ENCODE peak calls at places on chromosomes 7 and 10, in four cellular contexts. Z is prostate gland, W is transverse colon, B is GM20000. K is an unnamed sample.
A peak's percentile ranks its signal among the peaks of the same experiment; 100 is the strongest.

GRCh38 chr10:131560726-131561390 is 249.3 kb upstream of the TCERG1L start:
- DNase-seq in Z (no peak), B (no peak), W (no peak), K (no peak)

GRCh38 chr7:26441640-26442277 is 150.1 kb downstream of the SNX10 start:
- DNase-seq in B (no peak), Z (no peak), W (no peak), K (no peak)

GRCh38 chr10:42754155-42755027 is 28.2 kb upstream of the BMS1 start:
- DNase-seq in B (peak; percentile 70), W (no peak), Z (peak; percentile 19), K (peak; percentile 89)

GRCh38 chr7:26376208-26376917 is 84.7 kb downstream of the SNX10 start:
- DNase-seq in Z (no peak), W (peak; percentile 39), B (peak; percentile 73), K (no peak)

GRCh38 chr7:14286036-14286435 is 296.6 kb upstream of the ETV1 start:
- DNase-seq in W (no peak), B (no peak), Z (no peak), K (no peak)

GRCh38 chr10:108358912-108359311 is 1194.4 kb upstream of the SORCS1 start:
- DNase-seq in W (no peak), B (peak; percentile 10), Z (no peak), K (no peak)

GRCh38 chr7:114917211-114917839 is 4.6 kb upstream of the MDFIC start:
- DNase-seq in B (no peak), Z (no peak), W (no peak), K (no peak)

GRCh38 chr10:132418520-132419416 is 21.8 kb downstream of the PWWP2B start:
- DNase-seq in W (peak; percentile 93), B (peak; percentile 44), Z (peak; percentile 74), K (peak; percentile 92)

GRCh38 chr10:53111529-53111928 is 338.9 kb upstream of the MBL2 start:
- DNase-seq in W (no peak), B (no peak), Z (no peak), K (no peak)

GRCh38 chr7:48046458-48046857 is 11.1 kb downstream of the C7orf57 start:
- DNase-seq in W (no peak), Z (no peak), B (no peak), K (no peak)

GRCh38 chr10:31017534-31018361 is 13.9 kb downstream of the ZNF438 start:
- DNase-seq in B (no peak), W (no peak), Z (no peak), K (no peak)

GRCh38 chr7:37643876-37644275 is 39.7 kb upstream of the GPR141 start:
- DNase-seq in B (no peak), Z (no peak), W (no peak), K (no peak)

GRCh38 chr10:86366033-86366901 is at the start of gene GRID1:
- DNase-seq in B (peak; percentile 83), W (no peak), Z (peak; percentile 42), K (no peak)

GRCh38 chr7:150311146-150311545 is 12.0 kb upstream of the LRRC61 start:
- DNase-seq in Z (no peak), W (no peak), B (no peak), K (no peak)

GRCh38 chr7:47193003-47193402 is 388.9 kb downstream of the TNS3 start:
- DNase-seq in Z (no peak), W (peak; percentile 36), B (no peak), K (no peak)

GRCh38 chr10:12042409-12042796 is 206 bp downstream of the UPF2 start:
- DNase-seq in B (peak; percentile 44), W (peak; percentile 53), Z (no peak), K (peak; percentile 36)

GRCh38 chr10:101536800-101537199 is 51.3 kb downstream of the POLL start:
- DNase-seq in W (no peak), B (peak; percentile 45), Z (no peak), K (no peak)

GRCh38 chr7:32204361-32205018 is 134.3 kb upstream of the PDE1C start:
- DNase-seq in W (peak; percentile 54), Z (peak; percentile 47), B (peak; percentile 21), K (no peak)

GRCh38 chr10:32004161-32004591 is 52.0 kb downstream of the KIF5B start:
- DNase-seq in B (no peak), W (peak; percentile 11), Z (no peak), K (no peak)

GRCh38 chr10:79981673-79982485 is 33.0 kb upstream of the SFTPD start:
- DNase-seq in B (peak; percentile 22), W (peak; percentile 52), Z (peak; percentile 66), K (peak; percentile 91)

GRCh38 chr10:36042135-36042534 is 400.0 kb upstream of the FZD8 start:
- DNase-seq in Z (no peak), W (no peak), B (no peak), K (no peak)
- TF ChIP-seq CTCF in Z (no peak), W (no peak), B (no peak), K (no peak)

DNA sequence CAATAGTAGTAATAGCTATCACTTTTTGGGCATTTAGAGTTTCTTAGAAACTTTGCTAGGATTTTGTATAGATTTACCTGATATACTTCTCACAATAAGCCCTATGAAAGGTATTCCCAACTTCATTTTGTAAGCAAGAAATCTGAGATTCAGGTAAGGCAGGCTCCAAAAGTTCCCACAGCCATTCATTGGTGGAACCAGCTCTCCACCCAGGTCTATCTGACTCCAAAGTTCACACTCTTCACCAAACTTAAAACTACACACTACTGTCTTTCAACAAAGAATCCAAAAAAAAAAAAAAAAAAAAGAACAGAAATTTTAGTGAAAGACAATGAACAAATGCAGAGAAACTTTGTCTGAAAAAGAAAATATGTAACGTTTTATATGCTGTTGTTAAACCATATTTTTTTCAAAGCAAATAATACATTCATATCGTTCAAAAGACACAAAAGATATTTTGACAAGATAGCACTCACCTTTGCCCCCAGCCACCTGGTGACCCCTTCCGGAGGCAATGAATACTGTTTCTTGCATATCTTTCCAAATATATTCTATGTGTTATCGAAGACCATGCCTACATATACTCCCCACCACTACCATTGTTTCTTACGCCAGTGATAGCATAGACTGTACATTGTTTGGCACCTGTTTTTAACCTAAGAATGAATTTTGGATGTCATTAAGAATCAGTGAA is 108.2 kb downstream of the C1GALT1 start:
- DNase-seq in Z (no peak), W (no peak), B (no peak), K (no peak)
- TF ChIP-seq CTCF in Z (no peak), W (no peak), B (no peak), K (no peak)

GRCh38 chr7:22094413-22095304 is 149.0 kb upstream of the CDCA7L start:
- DNase-seq in Z (no peak), W (no peak), B (no peak), K (no peak)
- TF ChIP-seq CTCF in Z (no peak), W (no peak), B (no peak), K (no peak)

DNA sequence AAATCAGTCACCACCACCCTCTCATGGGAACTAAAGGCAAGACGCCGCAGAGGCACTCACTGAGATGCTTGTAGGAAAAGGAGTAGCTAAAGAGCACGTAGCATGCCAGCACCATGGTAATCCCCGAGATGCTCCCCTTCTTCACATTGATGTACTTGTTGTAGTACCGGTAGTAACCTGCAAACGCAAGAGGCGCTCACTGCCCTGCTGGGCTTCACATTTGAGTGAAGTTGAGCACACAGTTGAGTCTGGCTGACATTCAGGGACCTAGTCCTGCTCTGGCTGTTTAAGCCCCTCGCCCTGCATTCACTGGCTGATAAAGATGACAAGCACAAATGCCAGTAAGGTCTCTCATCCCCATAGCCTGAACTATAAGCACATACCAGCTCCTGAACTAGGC is 6.9 kb downstream of the ATP5MF start:
- DNase-seq in Z (no peak), B (no peak), W (no peak), K (no peak)
- TF ChIP-seq CTCF in Z (no peak), B (peak; percentile 27), W (no peak), K (no peak)

GRCh38 chr7:69418865-69419670 is 179.2 kb upstream of the AUTS2 start:
- DNase-seq in B (no peak), Z (no peak), W (no peak), K (no peak)
- TF ChIP-seq CTCF in B (no peak), Z (no peak), W (no peak), K (no peak)

DNA sequence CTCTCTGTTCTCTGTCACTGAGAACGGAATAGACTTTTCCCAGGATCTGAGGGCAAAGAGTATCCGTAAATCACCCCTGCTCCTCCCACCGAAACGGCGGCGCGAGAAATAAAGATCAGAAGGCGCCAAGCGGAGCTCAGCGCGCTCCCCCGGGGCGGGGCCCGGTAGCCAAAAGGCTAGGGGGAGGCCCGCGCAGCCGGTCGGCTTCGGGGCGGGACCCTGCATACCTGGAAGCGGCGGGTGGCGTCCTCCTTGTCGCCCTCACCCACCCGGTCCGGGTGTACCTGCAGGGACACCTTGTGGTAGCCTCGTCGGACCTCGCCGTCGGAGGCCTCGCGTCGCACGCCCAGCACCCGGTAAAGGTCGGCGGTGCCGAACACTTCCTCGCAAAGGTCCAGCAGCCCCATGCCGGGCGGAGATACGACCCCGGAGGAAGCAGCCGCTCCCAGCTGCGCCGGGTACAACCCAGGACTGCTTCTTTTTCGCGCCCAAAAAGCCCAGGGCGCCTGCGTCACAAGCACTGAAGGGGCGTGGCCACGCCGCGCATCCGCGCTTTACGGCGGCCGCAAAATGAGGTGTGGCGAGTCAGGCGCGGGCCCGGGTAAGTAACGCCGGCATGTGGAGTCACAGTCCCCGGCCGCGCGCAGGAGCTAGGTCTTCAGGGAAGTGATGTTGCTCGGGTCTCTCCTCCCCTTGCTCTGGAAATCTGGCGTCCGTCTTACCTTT is at the start of gene DNAJC9:
- DNase-seq in W (peak; percentile 98), Z (peak; percentile 95), B (peak; percentile 91), K (peak; percentile 99)
- TF ChIP-seq CTCF in W (no peak), Z (peak; percentile 52), B (no peak), K (no peak)

DNA sequence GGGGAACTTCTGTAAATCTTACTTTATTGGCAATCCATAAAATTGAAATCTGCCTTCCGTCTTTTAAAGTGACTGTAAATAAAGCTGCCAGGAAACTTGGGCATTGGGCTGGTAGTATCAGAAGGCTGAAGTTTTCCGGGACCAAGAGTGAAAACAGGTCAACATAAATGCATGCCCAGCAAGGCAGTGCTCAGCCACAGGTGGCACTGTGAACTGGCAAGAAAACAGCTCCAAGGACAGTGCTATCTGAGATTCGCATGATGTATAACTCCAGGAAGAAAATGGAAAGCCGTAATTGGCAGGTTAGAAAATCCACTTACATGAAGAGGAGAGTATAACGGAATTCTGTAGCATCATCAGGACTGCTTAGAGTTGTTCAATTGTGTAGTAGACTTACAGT is 1.9 kb upstream of the INSYN2A start:
- DNase-seq in B (no peak), Z (no peak), W (no peak), K (no peak)
- TF ChIP-seq CTCF in B (no peak), Z (no peak), W (no peak), K (no peak)

GRCh38 chr7:74364061-74364460 is 74.9 kb downstream of the CLIP2 start:
- DNase-seq in W (no peak), Z (no peak), B (no peak), K (no peak)
- TF ChIP-seq CTCF in W (no peak), Z (peak; percentile 10), B (no peak), K (no peak)

K was measured in lower leg skin.